ENCODE peak calls at places on chromosomes 6 and 20, in four cellular contexts. N is neural crest cell, I is GM04504, E is astrocyte of the hippocampus. Q is an unnamed sample.

GRCh38 chr20:24825591-24825990 is 123.5 kb upstream of the CST7 start:
- DNase-seq in N (no peak), I (no peak), E (no peak), Q (no peak)

GRCh38 chr6:166924531-166924930 is 31.8 kb downstream of the RNASET2 start:
- DNase-seq in N (no peak), I (no peak), E (no peak), Q (no peak)

GRCh38 chr20:44748005-44748370 is 2.3 kb downstream of the KCNK15 start:
- DNase-seq in N (no peak), I (no peak), E (no peak), Q (no peak)

GRCh38 chr6:16132909-16133308 is 4.0 kb downstream of the MYLIP start:
- DNase-seq in N (no peak), I (no peak), E (no peak), Q (no peak)

GRCh38 chr20:45336530-45337366 is 11.5 kb downstream of the SDC4 start:
- DNase-seq in N (no peak), I (peak), E (peak), Q (no peak)

GRCh38 chr20:6496874-6497273 is 270.6 kb upstream of the BMP2 start:
- DNase-seq in N (no peak), I (no peak), E (no peak), Q (no peak)

GRCh38 chr6:31888281-31889258 is 8.9 kb downstream of the EHMT2 start:
- DNase-seq in N (peak), I (no peak), E (peak), Q (peak)

GRCh38 chr6:6878921-6879585 is 228.7 kb upstream of the RREB1 start:
- DNase-seq in N (no peak), I (no peak), E (no peak), Q (no peak)

GRCh38 chr20:51446656-51447055 is 95.9 kb downstream of the NFATC2 start:
- DNase-seq in N (peak), I (peak), E (peak), Q (no peak)

GRCh38 chr6:74054190-74054589 is 358.2 kb downstream of the CD109 start:
- DNase-seq in N (no peak), I (no peak), E (no peak), Q (no peak)

GRCh38 chr6:57267586-57268293 is 45.6 kb upstream of the RAB23 start:
- DNase-seq in N (peak), I (peak), E (peak), Q (peak)

GRCh38 chr6:15101130-15101529 is 144.7 kb upstream of the JARID2 start:
- DNase-seq in N (no peak), I (no peak), E (no peak), Q (no peak)

GRCh38 chr6:78700997-78701396 is 166.4 kb upstream of the IRAK1BP1 start:
- DNase-seq in N (no peak), I (no peak), E (peak), Q (no peak)